ENCODE peak calls at places on chromosomes 2 and 18, in seven cellular contexts. One of them, this sample, is unnamed.

GRCh38 chr2:81299841-81300240 is 995.3 kb upstream of the LRRTM1 start:
- DNase-seq in tibial artery: no peak
- DNase-seq in endothelial cell: no peak
- DNase-seq in neural crest cell: no peak
- DNase-seq in choroid plexus epithelial cell: no peak
- DNase-seq in RWPE1: no peak
- DNase-seq in A549: no peak
- DNase-seq in this sample: no peak

GRCh38 chr2:105795575-105795934 is 50.8 kb downstream of the NCK2 start:
- DNase-seq in tibial artery: no peak
- DNase-seq in endothelial cell: no peak
- DNase-seq in neural crest cell: no peak
- DNase-seq in choroid plexus epithelial cell: no peak
- DNase-seq in RWPE1: no peak
- DNase-seq in A549: no peak
- DNase-seq in this sample: peak

GRCh38 chr18:73419531-73419930 is 551.7 kb upstream of the NETO1 start:
- DNase-seq in tibial artery: no peak
- DNase-seq in endothelial cell: no peak
- DNase-seq in neural crest cell: no peak
- DNase-seq in choroid plexus epithelial cell: no peak
- DNase-seq in RWPE1: no peak
- DNase-seq in A549: no peak
- DNase-seq in this sample: no peak

GRCh38 chr2:230643576-230644291 is 68.9 kb upstream of the CAB39 start:
- DNase-seq in tibial artery: peak
- DNase-seq in endothelial cell: no peak
- DNase-seq in neural crest cell: no peak
- DNase-seq in choroid plexus epithelial cell: no peak
- DNase-seq in RWPE1: no peak
- DNase-seq in A549: no peak
- DNase-seq in this sample: peak

GRCh38 chr2:155054712-155055111 is 356.2 kb downstream of the KCNJ3 start:
- DNase-seq in tibial artery: no peak
- DNase-seq in endothelial cell: no peak
- DNase-seq in neural crest cell: no peak
- DNase-seq in choroid plexus epithelial cell: no peak
- DNase-seq in RWPE1: no peak
- DNase-seq in A549: no peak
- DNase-seq in this sample: no peak

GRCh38 chr2:20584637-20585321 is 66.1 kb downstream of the HS1BP3 start:
- DNase-seq in tibial artery: peak
- DNase-seq in endothelial cell: no peak
- DNase-seq in neural crest cell: no peak
- DNase-seq in choroid plexus epithelial cell: peak
- DNase-seq in RWPE1: peak
- DNase-seq in A549: peak
- DNase-seq in this sample: no peak

GRCh38 chr2:1032030-1032429 is 81.4 kb downstream of the SNTG2 start:
- DNase-seq in tibial artery: no peak
- DNase-seq in endothelial cell: no peak
- DNase-seq in neural crest cell: no peak
- DNase-seq in choroid plexus epithelial cell: no peak
- DNase-seq in RWPE1: no peak
- DNase-seq in A549: no peak
- DNase-seq in this sample: peak

GRCh38 chr2:190648289-190649034 is 421 bp upstream of the NAB1 start:
- DNase-seq in tibial artery: peak
- DNase-seq in endothelial cell: peak
- DNase-seq in neural crest cell: peak
- DNase-seq in choroid plexus epithelial cell: peak
- DNase-seq in RWPE1: peak
- DNase-seq in A549: peak
- DNase-seq in this sample: peak

GRCh38 chr2:28163028-28163427 is 229.6 kb upstream of the FOSL2 start:
- DNase-seq in tibial artery: no peak
- DNase-seq in endothelial cell: no peak
- DNase-seq in neural crest cell: no peak
- DNase-seq in choroid plexus epithelial cell: no peak
- DNase-seq in RWPE1: no peak
- DNase-seq in A549: no peak
- DNase-seq in this sample: no peak

GRCh38 chr2:2846379-2847130 is 515.5 kb upstream of the MYT1L start:
- DNase-seq in tibial artery: no peak
- DNase-seq in endothelial cell: no peak
- DNase-seq in neural crest cell: no peak
- DNase-seq in choroid plexus epithelial cell: no peak
- DNase-seq in RWPE1: peak
- DNase-seq in A549: no peak
- DNase-seq in this sample: no peak

GRCh38 chr2:205868773-205869333 is 186.6 kb downstream of the NRP2 start:
- DNase-seq in tibial artery: no peak
- DNase-seq in endothelial cell: no peak
- DNase-seq in neural crest cell: no peak
- DNase-seq in choroid plexus epithelial cell: peak
- DNase-seq in RWPE1: no peak
- DNase-seq in A549: no peak
- DNase-seq in this sample: peak

GRCh38 chr2:43539991-43540860 is 55.6 kb downstream of the THADA start:
- DNase-seq in tibial artery: peak
- DNase-seq in endothelial cell: no peak
- DNase-seq in neural crest cell: no peak
- DNase-seq in choroid plexus epithelial cell: peak
- DNase-seq in RWPE1: peak
- DNase-seq in A549: peak
- DNase-seq in this sample: no peak

GRCh38 chr2:210003394-210003793 is 956 bp downstream of the RPE start:
- DNase-seq in tibial artery: no peak
- DNase-seq in endothelial cell: no peak
- DNase-seq in neural crest cell: no peak
- DNase-seq in choroid plexus epithelial cell: peak
- DNase-seq in RWPE1: no peak
- DNase-seq in A549: no peak
- DNase-seq in this sample: no peak

GRCh38 chr18:1147616-1148184 is 243.0 kb downstream of the ADCYAP1 start:
- DNase-seq in tibial artery: no peak
- DNase-seq in endothelial cell: no peak
- DNase-seq in neural crest cell: no peak
- DNase-seq in choroid plexus epithelial cell: no peak
- DNase-seq in RWPE1: no peak
- DNase-seq in A549: no peak
- DNase-seq in this sample: no peak

GRCh38 chr2:167524786-167525185 is 636.5 kb downstream of the XIRP2 start:
- DNase-seq in tibial artery: no peak
- DNase-seq in endothelial cell: no peak
- DNase-seq in neural crest cell: no peak
- DNase-seq in choroid plexus epithelial cell: no peak
- DNase-seq in RWPE1: no peak
- DNase-seq in A549: no peak
- DNase-seq in this sample: no peak

GRCh38 chr2:240925191-240925575 is 19.0 kb downstream of the CROCC2 start:
- DNase-seq in tibial artery: peak
- DNase-seq in endothelial cell: peak
- DNase-seq in neural crest cell: no peak
- DNase-seq in choroid plexus epithelial cell: no peak
- DNase-seq in RWPE1: no peak
- DNase-seq in A549: no peak
- DNase-seq in this sample: no peak

GRCh38 chr2:86518498-86518897 is 44.7 kb downstream of the CHMP3 start:
- DNase-seq in tibial artery: no peak
- DNase-seq in endothelial cell: no peak
- DNase-seq in neural crest cell: no peak
- DNase-seq in choroid plexus epithelial cell: peak
- DNase-seq in RWPE1: no peak
- DNase-seq in A549: no peak
- DNase-seq in this sample: peak

GRCh38 chr2:215672406-215672805 is 236.5 kb upstream of the FN1 start:
- DNase-seq in tibial artery: no peak
- DNase-seq in endothelial cell: no peak
- DNase-seq in neural crest cell: no peak
- DNase-seq in choroid plexus epithelial cell: no peak
- DNase-seq in RWPE1: no peak
- DNase-seq in A549: no peak
- DNase-seq in this sample: no peak

GRCh38 chr2:54891901-54892300 is 158.3 kb downstream of the RTN4 start:
- DNase-seq in tibial artery: no peak
- DNase-seq in endothelial cell: no peak
- DNase-seq in neural crest cell: no peak
- DNase-seq in choroid plexus epithelial cell: no peak
- DNase-seq in RWPE1: no peak
- DNase-seq in A549: no peak
- DNase-seq in this sample: no peak

GRCh38 chr2:68853035-68853434 is 18.2 kb downstream of the BMP10 start:
- DNase-seq in tibial artery: no peak
- DNase-seq in endothelial cell: no peak
- DNase-seq in neural crest cell: no peak
- DNase-seq in choroid plexus epithelial cell: peak
- DNase-seq in RWPE1: no peak
- DNase-seq in A549: no peak
- DNase-seq in this sample: no peak

GRCh38 chr2:72378737-72379346 is 231.2 kb upstream of the CYP26B1 start:
- DNase-seq in tibial artery: no peak
- DNase-seq in endothelial cell: no peak
- DNase-seq in neural crest cell: no peak
- DNase-seq in choroid plexus epithelial cell: no peak
- DNase-seq in RWPE1: no peak
- DNase-seq in A549: no peak
- DNase-seq in this sample: no peak

GRCh38 chr2:10257500-10258147 is 45.1 kb upstream of the HPCAL1 start:
- DNase-seq in tibial artery: peak
- DNase-seq in endothelial cell: no peak
- DNase-seq in neural crest cell: no peak
- DNase-seq in choroid plexus epithelial cell: no peak
- DNase-seq in RWPE1: no peak
- DNase-seq in A549: no peak
- DNase-seq in this sample: no peak

DNA sequence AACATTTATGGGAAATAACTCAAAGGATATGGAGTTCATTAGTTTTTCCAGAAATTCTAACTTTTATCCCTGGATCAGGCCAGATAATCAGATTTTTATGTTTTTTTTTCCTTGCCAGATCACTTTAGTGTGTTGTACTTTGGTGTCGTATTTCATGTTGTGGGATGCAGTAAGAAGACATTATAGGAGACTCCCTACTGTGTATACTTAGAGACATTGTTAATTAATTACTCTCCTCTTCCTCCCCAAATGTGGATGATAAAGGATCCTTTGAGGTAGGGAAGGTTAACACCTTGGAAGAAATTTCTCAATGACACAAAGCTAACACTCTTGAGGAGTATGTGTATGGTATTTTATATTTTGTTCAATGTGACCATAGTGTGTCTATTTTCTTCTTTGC is 120.5 kb downstream of the LYPD6B start:
- DNase-seq in tibial artery: no peak
- DNase-seq in endothelial cell: no peak
- DNase-seq in neural crest cell: no peak
- DNase-seq in choroid plexus epithelial cell: no peak
- DNase-seq in RWPE1: no peak
- DNase-seq in A549: no peak
- DNase-seq in this sample: no peak
- TF ChIP-seq CTCF in tibial artery: no peak
- TF ChIP-seq CTCF in endothelial cell: no peak
- TF ChIP-seq CTCF in neural crest cell: no peak
- TF ChIP-seq CTCF in choroid plexus epithelial cell: no peak
- TF ChIP-seq CTCF in RWPE1: no peak
- TF ChIP-seq CTCF in A549: no peak
- TF ChIP-seq CTCF in this sample: no peak

GRCh38 chr2:219405451-219405850 is 12.7 kb upstream of the DES start:
- DNase-seq in tibial artery: peak
- DNase-seq in endothelial cell: no peak
- DNase-seq in neural crest cell: no peak
- DNase-seq in choroid plexus epithelial cell: no peak
- DNase-seq in RWPE1: no peak
- DNase-seq in A549: no peak
- DNase-seq in this sample: no peak
- TF ChIP-seq CTCF in tibial artery: peak
- TF ChIP-seq CTCF in endothelial cell: no peak
- TF ChIP-seq CTCF in neural crest cell: no peak
- TF ChIP-seq CTCF in choroid plexus epithelial cell: peak
- TF ChIP-seq CTCF in RWPE1: no peak
- TF ChIP-seq CTCF in A549: no peak
- TF ChIP-seq CTCF in this sample: no peak

GRCh38 chr2:63841254-63842022 is at the start of gene UGP2:
- DNase-seq in tibial artery: peak
- DNase-seq in endothelial cell: peak
- DNase-seq in neural crest cell: peak
- DNase-seq in choroid plexus epithelial cell: peak
- DNase-seq in RWPE1: peak
- DNase-seq in A549: peak
- DNase-seq in this sample: peak
- TF ChIP-seq CTCF in tibial artery: no peak
- TF ChIP-seq CTCF in endothelial cell: no peak
- TF ChIP-seq CTCF in neural crest cell: peak
- TF ChIP-seq CTCF in choroid plexus epithelial cell: peak
- TF ChIP-seq CTCF in RWPE1: peak
- TF ChIP-seq CTCF in A549: peak
- TF ChIP-seq CTCF in this sample: peak

GRCh38 chr2:181581534-181581933 is 75.4 kb downstream of the CERKL start:
- DNase-seq in tibial artery: no peak
- DNase-seq in endothelial cell: peak
- DNase-seq in neural crest cell: no peak
- DNase-seq in choroid plexus epithelial cell: no peak
- DNase-seq in RWPE1: no peak
- DNase-seq in A549: no peak
- DNase-seq in this sample: peak
- TF ChIP-seq CTCF in tibial artery: no peak
- TF ChIP-seq CTCF in endothelial cell: peak
- TF ChIP-seq CTCF in neural crest cell: peak
- TF ChIP-seq CTCF in choroid plexus epithelial cell: peak
- TF ChIP-seq CTCF in RWPE1: no peak
- TF ChIP-seq CTCF in A549: no peak
- TF ChIP-seq CTCF in this sample: no peak

GRCh38 chr18:3481696-3482210 is 31.8 kb downstream of the TGIF1 start:
- DNase-seq in tibial artery: no peak
- DNase-seq in endothelial cell: peak
- DNase-seq in neural crest cell: peak
- DNase-seq in choroid plexus epithelial cell: peak
- DNase-seq in RWPE1: peak
- DNase-seq in A549: peak
- DNase-seq in this sample: peak
- TF ChIP-seq CTCF in tibial artery: peak
- TF ChIP-seq CTCF in endothelial cell: peak
- TF ChIP-seq CTCF in neural crest cell: peak
- TF ChIP-seq CTCF in choroid plexus epithelial cell: peak
- TF ChIP-seq CTCF in RWPE1: no peak
- TF ChIP-seq CTCF in A549: peak
- TF ChIP-seq CTCF in this sample: peak

GRCh38 chr18:77650799-77651385 is 401.2 kb downstream of the GALR1 start:
- DNase-seq in tibial artery: no peak
- DNase-seq in endothelial cell: peak
- DNase-seq in neural crest cell: peak
- DNase-seq in choroid plexus epithelial cell: peak
- DNase-seq in RWPE1: no peak
- DNase-seq in A549: peak
- DNase-seq in this sample: peak
- TF ChIP-seq CTCF in tibial artery: peak
- TF ChIP-seq CTCF in endothelial cell: peak
- TF ChIP-seq CTCF in neural crest cell: peak
- TF ChIP-seq CTCF in choroid plexus epithelial cell: peak
- TF ChIP-seq CTCF in RWPE1: peak
- TF ChIP-seq CTCF in A549: peak
- TF ChIP-seq CTCF in this sample: peak

This sample was measured in activated CD8-positive, alpha-beta T cell treated with anti-CD3 and anti-CD28 coated beads for 36 hours.